ENCODE peak calls at places on chromosomes 4 and X, in ten cellular contexts. One of them, this sample, is unnamed.

GRCh38 chr4:56531823-56532222 is 26.2 kb downstream of the ARL9 start:
- DNase-seq in pancreas: no peak
- DNase-seq in heart left ventricle: no peak
- DNase-seq in AG04450: no peak
- DNase-seq in ascending aorta: no peak
- DNase-seq in right lobe of liver: no peak
- DNase-seq in A549: no peak
- DNase-seq in cardiac muscle cell: no peak
- DNase-seq in uterus: no peak
- DNase-seq in dorsolateral prefrontal cortex: no peak
- DNase-seq in this sample: no peak

GRCh38 chrX:68307767-68308166 is 125.5 kb downstream of the OPHN1 start:
- DNase-seq in pancreas: no peak
- DNase-seq in heart left ventricle: no peak
- DNase-seq in AG04450: peak; percentile 30
- DNase-seq in ascending aorta: no peak
- DNase-seq in right lobe of liver: no peak
- DNase-seq in A549: no peak
- DNase-seq in cardiac muscle cell: no peak
- DNase-seq in uterus: no peak
- DNase-seq in dorsolateral prefrontal cortex: no peak
- DNase-seq in this sample: no peak

GRCh38 chrX:12210921-12211320 is 72.6 kb downstream of the FRMPD4 start:
- DNase-seq in pancreas: no peak
- DNase-seq in heart left ventricle: no peak
- DNase-seq in AG04450: no peak
- DNase-seq in ascending aorta: no peak
- DNase-seq in right lobe of liver: no peak
- DNase-seq in A549: no peak
- DNase-seq in cardiac muscle cell: no peak
- DNase-seq in uterus: no peak
- DNase-seq in dorsolateral prefrontal cortex: no peak
- DNase-seq in this sample: no peak

GRCh38 chr4:55308071-55308470 is 38.0 kb upstream of the SRD5A3 start:
- DNase-seq in pancreas: no peak
- DNase-seq in heart left ventricle: no peak
- DNase-seq in AG04450: no peak
- DNase-seq in ascending aorta: no peak
- DNase-seq in right lobe of liver: no peak
- DNase-seq in A549: no peak
- DNase-seq in cardiac muscle cell: no peak
- DNase-seq in uterus: no peak
- DNase-seq in dorsolateral prefrontal cortex: no peak
- DNase-seq in this sample: no peak

GRCh38 chrX:106631615-106632014 is 19.8 kb downstream of the RADX start:
- DNase-seq in pancreas: no peak
- DNase-seq in heart left ventricle: no peak
- DNase-seq in AG04450: no peak
- DNase-seq in ascending aorta: no peak
- DNase-seq in right lobe of liver: no peak
- DNase-seq in A549: no peak
- DNase-seq in cardiac muscle cell: no peak
- DNase-seq in uterus: no peak
- DNase-seq in dorsolateral prefrontal cortex: no peak
- DNase-seq in this sample: no peak

GRCh38 chr4:148651991-148652390 is 209.8 kb upstream of the NR3C2 start:
- DNase-seq in pancreas: no peak
- DNase-seq in heart left ventricle: no peak
- DNase-seq in AG04450: no peak
- DNase-seq in ascending aorta: no peak
- DNase-seq in right lobe of liver: no peak
- DNase-seq in A549: no peak
- DNase-seq in cardiac muscle cell: no peak
- DNase-seq in uterus: no peak
- DNase-seq in dorsolateral prefrontal cortex: no peak
- DNase-seq in this sample: no peak

GRCh38 chrX:115449742-115450141 is 111.2 kb upstream of the PLS3 start:
- DNase-seq in pancreas: no peak
- DNase-seq in heart left ventricle: peak; percentile 72
- DNase-seq in AG04450: no peak
- DNase-seq in ascending aorta: no peak
- DNase-seq in right lobe of liver: peak; percentile 71
- DNase-seq in A549: no peak
- DNase-seq in cardiac muscle cell: no peak
- DNase-seq in uterus: peak; percentile 64
- DNase-seq in dorsolateral prefrontal cortex: no peak
- DNase-seq in this sample: no peak

GRCh38 chrX:48003367-48003757 is 427 bp downstream of the ZNF182 start:
- DNase-seq in pancreas: no peak
- DNase-seq in heart left ventricle: no peak
- DNase-seq in AG04450: no peak
- DNase-seq in ascending aorta: no peak
- DNase-seq in right lobe of liver: peak; percentile 55
- DNase-seq in A549: peak; percentile 4
- DNase-seq in cardiac muscle cell: no peak
- DNase-seq in uterus: no peak
- DNase-seq in dorsolateral prefrontal cortex: no peak
- DNase-seq in this sample: no peak

GRCh38 chr4:67288964-67289363 is 256.3 kb downstream of the CENPC start:
- DNase-seq in pancreas: no peak
- DNase-seq in heart left ventricle: no peak
- DNase-seq in AG04450: no peak
- DNase-seq in ascending aorta: no peak
- DNase-seq in right lobe of liver: no peak
- DNase-seq in A549: no peak
- DNase-seq in cardiac muscle cell: peak; percentile 36
- DNase-seq in uterus: no peak
- DNase-seq in dorsolateral prefrontal cortex: no peak
- DNase-seq in this sample: no peak

GRCh38 chr4:15868816-15869413 is 69.6 kb downstream of the FGFBP1 start:
- DNase-seq in pancreas: no peak
- DNase-seq in heart left ventricle: no peak
- DNase-seq in AG04450: no peak
- DNase-seq in ascending aorta: no peak
- DNase-seq in right lobe of liver: no peak
- DNase-seq in A549: no peak
- DNase-seq in cardiac muscle cell: no peak
- DNase-seq in uterus: no peak
- DNase-seq in dorsolateral prefrontal cortex: no peak
- DNase-seq in this sample: no peak

GRCh38 chrX:45479196-45479834 is 278.6 kb upstream of the DIPK2B start:
- DNase-seq in pancreas: no peak
- DNase-seq in heart left ventricle: no peak
- DNase-seq in AG04450: peak; percentile 60
- DNase-seq in ascending aorta: no peak
- DNase-seq in right lobe of liver: no peak
- DNase-seq in A549: peak; percentile 35
- DNase-seq in cardiac muscle cell: no peak
- DNase-seq in uterus: no peak
- DNase-seq in dorsolateral prefrontal cortex: no peak
- DNase-seq in this sample: no peak

GRCh38 chr4:163048447-163048846 is 118.2 kb downstream of the NAF1 start:
- DNase-seq in pancreas: no peak
- DNase-seq in heart left ventricle: no peak
- DNase-seq in AG04450: no peak
- DNase-seq in ascending aorta: no peak
- DNase-seq in right lobe of liver: no peak
- DNase-seq in A549: peak; percentile 31
- DNase-seq in cardiac muscle cell: peak; percentile 25
- DNase-seq in uterus: no peak
- DNase-seq in dorsolateral prefrontal cortex: no peak
- DNase-seq in this sample: no peak

GRCh38 chrX:13373807-13374187 is 53.9 kb upstream of the ATXN3L start:
- DNase-seq in pancreas: no peak
- DNase-seq in heart left ventricle: no peak
- DNase-seq in AG04450: no peak
- DNase-seq in ascending aorta: no peak
- DNase-seq in right lobe of liver: no peak
- DNase-seq in A549: no peak
- DNase-seq in cardiac muscle cell: no peak
- DNase-seq in uterus: no peak
- DNase-seq in dorsolateral prefrontal cortex: no peak
- DNase-seq in this sample: no peak

GRCh38 chr4:2292679-2293108 is 30.8 kb upstream of the MXD4 start:
- DNase-seq in pancreas: no peak
- DNase-seq in heart left ventricle: no peak
- DNase-seq in AG04450: peak; percentile 43
- DNase-seq in ascending aorta: peak; percentile 12
- DNase-seq in right lobe of liver: no peak
- DNase-seq in A549: no peak
- DNase-seq in cardiac muscle cell: no peak
- DNase-seq in uterus: no peak
- DNase-seq in dorsolateral prefrontal cortex: no peak
- DNase-seq in this sample: no peak

DNA sequence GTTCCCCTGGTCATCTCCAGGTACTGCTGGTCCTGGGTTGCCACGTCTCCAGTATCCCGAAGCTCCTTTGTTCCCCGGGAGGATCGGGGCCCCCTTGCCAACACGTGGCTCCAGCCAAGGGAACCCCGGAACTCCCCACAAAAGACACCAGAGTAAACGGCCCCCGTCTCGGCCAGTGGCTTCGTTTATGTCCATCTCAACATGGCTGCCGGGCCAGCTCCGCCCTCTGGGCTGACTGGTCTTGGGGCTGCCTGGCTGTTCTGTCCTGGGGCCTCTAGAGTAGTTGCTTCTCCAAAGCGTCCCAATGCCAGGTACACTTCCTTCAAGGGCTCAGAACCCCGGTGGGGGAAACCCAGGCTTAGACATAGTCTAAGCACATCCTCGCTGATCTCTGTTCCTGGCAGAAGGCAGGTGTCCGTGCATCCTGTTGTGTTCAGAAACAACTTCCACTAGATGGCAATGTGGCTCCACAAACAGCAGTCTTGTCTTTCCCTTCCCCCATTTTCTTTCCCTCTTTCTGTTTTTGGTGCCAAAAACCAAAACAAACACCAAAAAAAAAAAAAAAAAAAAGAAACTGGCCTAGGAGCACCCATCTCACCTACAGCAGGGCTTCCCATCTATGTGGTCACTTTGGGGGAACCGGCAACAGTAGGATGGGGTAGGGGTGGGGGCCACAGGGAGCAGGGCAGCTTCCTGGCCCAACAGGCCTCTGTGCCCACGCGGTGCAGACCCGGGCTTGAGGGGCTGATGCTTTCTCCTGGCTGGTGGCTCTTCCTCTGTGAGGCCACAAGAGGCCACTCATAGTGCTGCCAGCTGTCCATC is 35.3 kb downstream of the NBDY start:
- DNase-seq in pancreas: peak; percentile 89
- DNase-seq in heart left ventricle: no peak
- DNase-seq in AG04450: peak; percentile 47
- DNase-seq in ascending aorta: peak; percentile 85
- DNase-seq in right lobe of liver: peak; percentile 81
- DNase-seq in A549: peak; percentile 43
- DNase-seq in cardiac muscle cell: peak; percentile 41
- DNase-seq in uterus: peak; percentile 83
- DNase-seq in dorsolateral prefrontal cortex: peak; percentile 80
- DNase-seq in this sample: no peak
- H3K27ac ChIP-seq in pancreas: peak overlapping the region; percentile 86
- H3K27ac ChIP-seq in heart left ventricle: peak overlapping the region; percentile 93
- H3K27ac ChIP-seq in AG04450: no peak overlapping the region
- H3K27ac ChIP-seq in ascending aorta: peak overlapping the region; percentile 88
- H3K27ac ChIP-seq in right lobe of liver: peak overlapping the region; percentile 51
- H3K27ac ChIP-seq in A549: no peak overlapping the region
- H3K27ac ChIP-seq in cardiac muscle cell: no peak overlapping the region
- H3K27ac ChIP-seq in uterus: peak overlapping the region; percentile 85
- H3K27ac ChIP-seq in dorsolateral prefrontal cortex: peak overlapping the region; percentile 97
- H3K27ac ChIP-seq in this sample: no peak overlapping the region

DNA sequence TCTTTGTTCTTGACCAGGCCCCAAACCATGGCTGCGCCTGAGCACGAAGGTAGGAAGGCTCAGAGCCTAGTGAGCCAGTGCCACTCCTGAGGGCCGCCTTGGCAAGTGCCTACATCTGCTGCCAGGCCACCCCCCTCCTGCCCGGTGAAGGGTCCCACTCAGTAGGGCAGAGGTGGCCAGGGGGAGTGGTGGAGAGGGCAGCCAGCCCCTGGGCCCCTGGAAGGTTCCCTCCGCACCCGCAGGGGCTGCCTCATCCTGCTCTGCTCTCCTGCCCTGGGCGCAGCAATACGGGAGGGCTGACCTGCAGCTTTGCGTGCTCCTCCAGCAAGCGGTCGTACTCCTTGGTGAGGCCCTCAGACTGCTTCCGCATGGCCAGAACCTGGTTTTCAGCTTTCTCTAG is 14.0 kb downstream of the SLC6A8 start:
- DNase-seq in pancreas: no peak
- DNase-seq in heart left ventricle: no peak
- DNase-seq in AG04450: no peak
- DNase-seq in ascending aorta: no peak
- DNase-seq in right lobe of liver: no peak
- DNase-seq in A549: no peak
- DNase-seq in cardiac muscle cell: no peak
- DNase-seq in uterus: no peak
- DNase-seq in dorsolateral prefrontal cortex: no peak
- DNase-seq in this sample: no peak
- TF ChIP-seq CTCF in pancreas: no peak
- TF ChIP-seq CTCF in heart left ventricle: no peak
- TF ChIP-seq CTCF in AG04450: no peak
- TF ChIP-seq CTCF in ascending aorta: no peak
- TF ChIP-seq CTCF in right lobe of liver: no peak
- TF ChIP-seq CTCF in A549: no peak
- TF ChIP-seq CTCF in cardiac muscle cell: no peak
- TF ChIP-seq CTCF in uterus: no peak
- TF ChIP-seq CTCF in dorsolateral prefrontal cortex: no peak
- TF ChIP-seq CTCF in this sample: no peak

DNA sequence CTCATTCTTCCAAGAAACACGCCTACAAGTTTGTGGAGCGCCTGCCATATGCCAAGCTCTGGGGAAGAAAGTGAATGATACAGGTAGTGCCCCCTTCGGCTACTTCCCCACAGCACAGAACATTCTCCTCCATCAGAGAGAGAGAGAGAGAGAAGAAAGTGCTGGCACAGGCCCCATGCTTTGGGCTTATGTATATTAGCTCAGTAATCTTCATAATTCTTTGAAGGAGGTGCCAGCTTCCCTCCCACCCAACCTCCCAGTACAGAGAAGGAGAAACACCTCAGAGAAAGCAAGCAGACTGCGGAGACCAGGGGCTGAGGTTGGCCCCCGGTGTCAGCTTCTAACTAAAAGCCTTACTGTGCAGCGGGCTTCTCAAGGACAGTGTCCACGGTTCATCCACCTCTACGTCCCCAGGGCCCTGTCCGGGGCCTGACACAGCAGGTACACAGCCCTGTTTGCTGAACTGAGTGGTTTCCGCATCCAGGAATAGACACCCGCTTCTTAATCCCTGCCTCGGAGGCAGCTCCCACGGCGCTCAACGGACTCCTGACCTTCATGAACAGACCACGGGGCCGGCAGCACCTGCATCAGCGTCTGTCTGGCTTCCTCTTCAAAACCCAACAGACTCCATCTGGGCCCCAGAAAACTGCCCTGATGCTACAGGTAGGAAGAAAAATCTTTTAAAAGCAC is 50.2 kb downstream of the JAKMIP1 start:
- DNase-seq in pancreas: no peak
- DNase-seq in heart left ventricle: peak; percentile 17
- DNase-seq in AG04450: no peak
- DNase-seq in ascending aorta: no peak
- DNase-seq in right lobe of liver: no peak
- DNase-seq in A549: no peak
- DNase-seq in cardiac muscle cell: no peak
- DNase-seq in uterus: no peak
- DNase-seq in dorsolateral prefrontal cortex: no peak
- DNase-seq in this sample: no peak
- H3K27ac ChIP-seq in pancreas: no peak overlapping the region
- H3K27ac ChIP-seq in heart left ventricle: no peak overlapping the region
- H3K27ac ChIP-seq in AG04450: no peak overlapping the region
- H3K27ac ChIP-seq in ascending aorta: no peak overlapping the region
- H3K27ac ChIP-seq in right lobe of liver: no peak overlapping the region
- H3K27ac ChIP-seq in A549: no peak overlapping the region
- H3K27ac ChIP-seq in cardiac muscle cell: no peak overlapping the region
- H3K27ac ChIP-seq in uterus: no peak overlapping the region
- H3K27ac ChIP-seq in dorsolateral prefrontal cortex: no peak overlapping the region
- H3K27ac ChIP-seq in this sample: no peak overlapping the region

GRCh38 chr4:165379662-165380061 is 854 bp downstream of the CPE start:
- DNase-seq in pancreas: no peak
- DNase-seq in heart left ventricle: no peak
- DNase-seq in AG04450: no peak
- DNase-seq in ascending aorta: peak; percentile 76
- DNase-seq in right lobe of liver: no peak
- DNase-seq in A549: no peak
- DNase-seq in cardiac muscle cell: peak; percentile 52
- DNase-seq in uterus: peak; percentile 26
- DNase-seq in dorsolateral prefrontal cortex: peak; percentile 44
- DNase-seq in this sample: no peak
- TF ChIP-seq CTCF in pancreas: no peak
- TF ChIP-seq CTCF in heart left ventricle: no peak
- TF ChIP-seq CTCF in AG04450: no peak
- TF ChIP-seq CTCF in ascending aorta: no peak
- TF ChIP-seq CTCF in right lobe of liver: no peak
- TF ChIP-seq CTCF in A549: no peak
- TF ChIP-seq CTCF in cardiac muscle cell: no peak
- TF ChIP-seq CTCF in uterus: no peak
- TF ChIP-seq CTCF in dorsolateral prefrontal cortex: no peak
- TF ChIP-seq CTCF in this sample: no peak

This sample was measured in thoracic aorta.